ENCODE peak calls at places on chromosomes 2 and 18, in five cellular contexts. E is AG10803, I is tibial nerve, L is heart left ventricle, G is gastrocnemius medialis. P is an unnamed sample.

GRCh38 chr2:217964255-217964654 is 38.5 kb downstream of the TNS1 start:
- DNase-seq in E (no peak), I (no peak), L (peak), G (no peak), P (no peak)

GRCh38 chr2:30714811-30715709 is 92.2 kb downstream of the CAPN13 start:
- DNase-seq in E (peak), I (no peak), L (no peak), G (no peak), P (no peak)

GRCh38 chr2:155980941-155981561 is 351.5 kb downstream of the NR4A2 start:
- DNase-seq in E (no peak), I (no peak), L (no peak), G (no peak), P (no peak)

GRCh38 chr2:28556303-28556702 is 60.4 kb downstream of the PLB1 start:
- DNase-seq in E (no peak), I (no peak), L (no peak), G (no peak), P (no peak)

GRCh38 chr2:159091981-159092380 is 123.5 kb downstream of the TANC1 start:
- DNase-seq in E (no peak), I (no peak), L (no peak), G (no peak), P (no peak)

GRCh38 chr2:216956820-216957493 is 97.1 kb upstream of the TNP1 start:
- DNase-seq in E (no peak), I (no peak), L (no peak), G (no peak), P (peak)

GRCh38 chr2:106572541-106573148 is 85.5 kb downstream of the CD8B2 start:
- DNase-seq in E (no peak), I (no peak), L (no peak), G (no peak), P (no peak)

GRCh38 chr2:1707771-1708351 is 36.5 kb downstream of the PXDN start:
- DNase-seq in E (peak), I (no peak), L (peak), G (no peak), P (peak)

GRCh38 chr2:119760876-119761275 is 1.2 kb downstream of the PTPN4 start:
- DNase-seq in E (peak), I (no peak), L (no peak), G (no peak), P (no peak)

GRCh38 chr2:55112229-55113016 is 62.2 kb upstream of the RTN4 start:
- DNase-seq in E (peak), I (peak), L (peak), G (peak), P (peak)

GRCh38 chr2:55111230-55111569 is 60.9 kb upstream of the RTN4 start:
- DNase-seq in E (no peak), I (no peak), L (no peak), G (no peak), P (no peak)

GRCh38 chr2:55113976-55114564 is 63.8 kb upstream of the RTN4 start:
- DNase-seq in E (no peak), I (no peak), L (no peak), G (no peak), P (no peak)

GRCh38 chr2:55109219-55109891 is 59.1 kb upstream of the RTN4 start:
- DNase-seq in E (peak), I (no peak), L (no peak), G (no peak), P (no peak)

GRCh38 chr2:55111570-55112228 is 61.4 kb upstream of the RTN4 start:
- DNase-seq in E (peak), I (no peak), L (peak), G (peak), P (peak)
- H3K4me3 ChIP-seq in E (peak), I (no peak), L (no peak), G (no peak), P (peak)

DNA sequence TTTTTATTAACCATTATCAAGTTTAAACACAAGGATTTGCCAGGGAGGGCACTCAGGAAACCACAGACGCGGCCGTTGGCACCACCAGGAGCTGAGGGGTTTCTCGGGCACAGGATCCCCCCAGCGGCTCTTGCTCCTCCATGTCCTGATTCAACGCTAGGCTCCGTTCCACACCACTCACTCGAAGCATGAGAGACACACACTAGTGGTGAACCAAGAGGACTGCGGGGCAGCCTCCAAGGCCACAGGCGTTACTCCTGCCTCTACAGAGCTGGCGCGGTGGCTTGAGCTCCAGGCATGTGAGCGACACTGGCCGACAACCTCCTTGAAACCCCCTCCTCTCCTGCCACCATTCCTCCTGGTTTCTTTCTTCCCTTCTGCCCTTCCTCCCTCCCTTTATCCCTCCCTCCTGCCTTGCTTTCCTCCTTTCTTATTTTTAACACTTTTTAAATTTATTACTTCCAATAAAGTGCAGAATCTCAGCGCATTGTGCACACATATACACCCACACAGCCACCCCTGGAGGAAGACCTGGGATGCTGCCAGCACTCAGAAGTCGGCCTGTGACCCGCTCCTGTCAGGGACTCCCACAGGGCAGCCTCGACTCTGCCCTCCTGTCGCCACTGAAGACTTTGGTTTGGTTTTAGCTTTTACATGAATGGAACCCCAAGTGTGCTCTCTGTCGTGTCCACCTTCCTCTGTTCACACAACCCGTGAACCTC is 21.7 kb downstream of the COX7A2L start:
- DNase-seq in E (no peak), I (no peak), L (no peak), G (no peak), P (no peak)
- TF ChIP-seq CTCF in E (no peak), I (no peak), L (no peak), G (no peak), P (no peak)

GRCh38 chr18:28175047-28175929 is 1.6 kb downstream of the CDH2 start:
- DNase-seq in E (peak), I (no peak), L (peak), G (no peak), P (no peak)

GRCh38 chr18:28176674-28176932 is 327 bp downstream of the CDH2 start:
- DNase-seq in E (no peak), I (no peak), L (no peak), G (no peak), P (no peak)

GRCh38 chr18:28171837-28172236 is 5.1 kb downstream of the CDH2 start:
- DNase-seq in E (no peak), I (no peak), L (no peak), G (no peak), P (no peak)

GRCh38 chr18:28175930-28176673 is 828 bp downstream of the CDH2 start:
- DNase-seq in E (no peak), I (no peak), L (no peak), G (no peak), P (no peak)

DNA sequence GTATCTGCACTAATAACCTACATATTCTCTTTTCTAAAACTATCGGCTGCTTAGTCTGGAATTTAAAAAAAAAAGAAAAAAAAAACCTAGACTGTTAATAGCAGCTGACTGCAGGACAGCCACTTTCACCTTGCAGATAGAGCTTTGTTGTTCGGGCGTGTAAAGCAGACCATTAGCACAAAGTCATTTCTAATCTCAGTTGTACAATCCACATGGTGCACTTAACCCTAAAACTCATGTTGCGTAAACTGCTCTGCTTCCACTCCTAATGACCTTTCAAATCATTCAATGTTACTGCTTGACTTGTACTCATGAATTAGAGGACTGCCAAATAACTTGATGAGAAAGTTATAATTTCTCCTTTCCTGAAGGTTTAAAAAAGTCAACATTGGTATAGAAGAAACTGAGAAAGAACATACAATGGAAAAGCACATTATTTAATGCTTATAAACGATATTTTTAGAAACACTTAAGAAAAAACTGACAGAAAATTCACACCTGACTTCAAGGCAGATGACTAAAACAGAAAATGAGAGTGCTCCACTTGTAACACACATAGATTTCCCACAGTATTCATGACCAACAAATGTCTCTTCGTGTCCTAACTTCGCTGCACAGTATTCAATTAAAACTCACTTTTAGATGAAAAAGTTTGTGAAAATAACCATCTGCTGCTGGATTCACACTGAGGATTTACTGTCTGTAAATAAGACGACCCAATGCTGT is 2.6 kb downstream of the CDH2 start:
- DNase-seq in E (no peak), I (no peak), L (no peak), G (no peak), P (no peak)
- H3K4me3 ChIP-seq in E (peak), I (no peak), L (peak), G (no peak), P (no peak)

GRCh38 chr18:56001576-56001975 is 413.6 kb upstream of the TCF4 start:
- DNase-seq in E (peak), I (no peak), L (no peak), G (no peak), P (no peak)
- TF ChIP-seq CTCF in E (no peak), I (no peak), L (no peak), G (no peak), P (no peak)

GRCh38 chr2:109332880-109333279 is 203.9 kb downstream of the SH3RF3 start:
- DNase-seq in E (no peak), I (no peak), L (no peak), G (no peak), P (no peak)
- H3K4me3 ChIP-seq in E (no peak), I (no peak), L (no peak), G (no peak), P (no peak)

DNA sequence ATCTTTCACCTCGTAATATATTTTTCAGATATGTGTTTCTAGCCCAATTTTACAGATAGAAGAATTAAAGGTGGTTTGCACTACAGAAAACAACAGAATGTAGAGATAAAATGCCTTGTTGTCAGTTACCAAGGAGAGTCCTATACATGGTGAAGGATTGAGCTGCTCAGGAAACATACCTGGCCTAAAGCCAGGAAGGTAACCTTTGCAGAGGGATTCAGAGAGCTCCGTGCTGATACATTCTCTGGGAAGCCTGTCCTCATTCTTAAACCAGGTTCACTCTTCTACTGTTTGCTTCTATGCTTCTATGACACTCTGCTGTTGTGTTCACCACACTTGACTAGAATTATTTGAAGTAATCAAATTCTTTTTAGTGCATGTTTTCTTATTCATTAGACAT is 589.4 kb upstream of the FAM98A start:
- DNase-seq in E (no peak), I (no peak), L (no peak), G (no peak), P (no peak)
- TF ChIP-seq CTCF in E (no peak), I (no peak), L (no peak), G (no peak), P (no peak)

DNA sequence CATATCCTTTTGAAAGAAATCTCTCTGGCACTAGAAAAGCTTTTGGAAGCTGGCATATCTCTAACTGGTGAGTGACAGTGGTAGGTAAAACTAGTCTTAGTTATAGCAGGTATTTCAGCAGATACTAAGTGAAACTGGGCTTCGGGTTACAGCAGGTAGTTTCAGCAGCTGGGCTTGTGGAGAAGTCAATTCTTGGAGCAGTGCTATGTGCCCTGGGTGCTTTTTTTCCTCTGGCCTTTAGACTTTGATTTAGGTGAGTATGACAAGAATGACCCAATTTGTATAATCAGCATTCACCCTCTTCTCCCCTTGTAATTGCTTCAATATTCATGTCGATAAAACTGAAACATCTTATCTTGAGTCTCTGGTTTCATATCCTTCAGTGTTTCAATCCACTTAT is 123.1 kb downstream of the KYNU start:
- DNase-seq in E (no peak), I (no peak), L (no peak), G (no peak), P (no peak)
- H3K4me3 ChIP-seq in E (no peak), I (no peak), L (no peak), G (no peak), P (no peak)

GRCh38 chr18:46830633-46831032 is 73.8 kb upstream of the ST8SIA5 start:
- DNase-seq in E (peak), I (no peak), L (no peak), G (no peak), P (no peak)
- TF ChIP-seq CTCF in E (no peak), I (no peak), L (no peak), G (no peak), P (no peak)

P was measured in psoas muscle.